ENCODE peak calls at places on chromosomes 1 and 21, in seven cellular contexts. One of them, this sample, is unnamed.
A peak's percentile ranks its signal among the peaks of the same experiment; 100 is the strongest.

GRCh38 chr1:100188617-100189016 is 10.6 kb upstream of the LRRC39 start:
- DNase-seq in MM.1S: peak; percentile 8
- DNase-seq in mesothelial cell of epicardium: no peak
- DNase-seq in psoas muscle: no peak
- DNase-seq in Calu3: no peak
- DNase-seq in cardiac muscle cell: peak; percentile 91
- DNase-seq in GM12865: peak; percentile 39
- DNase-seq in this sample: no peak

GRCh38 chr21:37257967-37258877 is 8.9 kb downstream of the VPS26C start:
- DNase-seq in GM12865: peak; percentile 97
- DNase-seq in MM.1S: no peak
- DNase-seq in Calu3: peak; percentile 63
- DNase-seq in cardiac muscle cell: peak; percentile 66
- DNase-seq in psoas muscle: peak; percentile 52
- DNase-seq in mesothelial cell of epicardium: peak; percentile 74
- DNase-seq in this sample: peak; percentile 54

GRCh38 chr1:78792756-78793155 is 143.1 kb downstream of the IFI44 start:
- DNase-seq in MM.1S: no peak
- DNase-seq in psoas muscle: no peak
- DNase-seq in Calu3: no peak
- DNase-seq in mesothelial cell of epicardium: no peak
- DNase-seq in cardiac muscle cell: no peak
- DNase-seq in GM12865: no peak
- DNase-seq in this sample: no peak

GRCh38 chr1:202553560-202554038 is 156.7 kb downstream of the SYT2 start:
- DNase-seq in Calu3: no peak
- DNase-seq in cardiac muscle cell: peak; percentile 89
- DNase-seq in mesothelial cell of epicardium: no peak
- DNase-seq in MM.1S: no peak
- DNase-seq in GM12865: peak; percentile 44
- DNase-seq in psoas muscle: no peak
- DNase-seq in this sample: no peak

GRCh38 chr1:197423006-197423405 is 155.0 kb downstream of the CRB1 start:
- DNase-seq in psoas muscle: no peak
- DNase-seq in MM.1S: no peak
- DNase-seq in cardiac muscle cell: peak; percentile 22
- DNase-seq in Calu3: no peak
- DNase-seq in GM12865: no peak
- DNase-seq in mesothelial cell of epicardium: no peak
- DNase-seq in this sample: no peak

GRCh38 chr1:6967431-6968079 is 182.3 kb downstream of the CAMTA1 start:
- DNase-seq in mesothelial cell of epicardium: no peak
- DNase-seq in cardiac muscle cell: no peak
- DNase-seq in Calu3: no peak
- DNase-seq in MM.1S: no peak
- DNase-seq in psoas muscle: no peak
- DNase-seq in GM12865: peak; percentile 29
- DNase-seq in this sample: no peak

GRCh38 chr1:22212400-22213233 is 69.7 kb upstream of the WNT4 start:
- DNase-seq in Calu3: no peak
- DNase-seq in psoas muscle: no peak
- DNase-seq in MM.1S: no peak
- DNase-seq in cardiac muscle cell: no peak
- DNase-seq in mesothelial cell of epicardium: no peak
- DNase-seq in GM12865: no peak
- DNase-seq in this sample: no peak

GRCh38 chr1:118302145-118302544 is 117.1 kb upstream of the SPAG17 start:
- DNase-seq in cardiac muscle cell: no peak
- DNase-seq in MM.1S: no peak
- DNase-seq in psoas muscle: no peak
- DNase-seq in Calu3: no peak
- DNase-seq in GM12865: no peak
- DNase-seq in mesothelial cell of epicardium: no peak
- DNase-seq in this sample: no peak

GRCh38 chr21:44513389-44514217 is 26.4 kb downstream of the KRTAP10-1 start:
- DNase-seq in MM.1S: no peak
- DNase-seq in mesothelial cell of epicardium: no peak
- DNase-seq in Calu3: peak; percentile 14
- DNase-seq in cardiac muscle cell: no peak
- DNase-seq in psoas muscle: no peak
- DNase-seq in GM12865: no peak
- DNase-seq in this sample: no peak

GRCh38 chr1:231576804-231577718 is 48.6 kb downstream of the TSNAX start:
- DNase-seq in GM12865: no peak
- DNase-seq in cardiac muscle cell: no peak
- DNase-seq in MM.1S: no peak
- DNase-seq in mesothelial cell of epicardium: no peak
- DNase-seq in psoas muscle: no peak
- DNase-seq in Calu3: no peak
- DNase-seq in this sample: no peak

GRCh38 chr1:163357378-163357777 is 35.6 kb downstream of the NUF2 start:
- DNase-seq in GM12865: no peak
- DNase-seq in MM.1S: no peak
- DNase-seq in mesothelial cell of epicardium: no peak
- DNase-seq in Calu3: no peak
- DNase-seq in cardiac muscle cell: peak; percentile 19
- DNase-seq in psoas muscle: no peak
- DNase-seq in this sample: no peak

GRCh38 chr1:88488277-88488676 is 195.8 kb upstream of the PKN2 start:
- DNase-seq in cardiac muscle cell: no peak
- DNase-seq in Calu3: no peak
- DNase-seq in mesothelial cell of epicardium: no peak
- DNase-seq in psoas muscle: no peak
- DNase-seq in MM.1S: no peak
- DNase-seq in GM12865: no peak
- DNase-seq in this sample: no peak

GRCh38 chr21:41973861-41974751 is 20.3 kb upstream of the C2CD2 start:
- DNase-seq in mesothelial cell of epicardium: peak; percentile 25
- DNase-seq in MM.1S: no peak
- DNase-seq in Calu3: no peak
- DNase-seq in cardiac muscle cell: peak; percentile 19
- DNase-seq in psoas muscle: peak; percentile 32
- DNase-seq in GM12865: peak; percentile 77
- DNase-seq in this sample: no peak

GRCh38 chr1:247647864-247648263 is 31.7 kb downstream of the OR13G1 start:
- DNase-seq in psoas muscle: no peak
- DNase-seq in cardiac muscle cell: no peak
- DNase-seq in MM.1S: no peak
- DNase-seq in mesothelial cell of epicardium: no peak
- DNase-seq in GM12865: no peak
- DNase-seq in Calu3: no peak
- DNase-seq in this sample: no peak

GRCh38 chr1:159188375-159188788 is 16.3 kb upstream of the ACKR1 start:
- DNase-seq in GM12865: peak; percentile 61
- DNase-seq in MM.1S: peak; percentile 28
- DNase-seq in cardiac muscle cell: peak; percentile 60
- DNase-seq in psoas muscle: peak; percentile 60
- DNase-seq in mesothelial cell of epicardium: peak; percentile 71
- DNase-seq in Calu3: peak; percentile 20
- DNase-seq in this sample: no peak

GRCh38 chr1:225482489-225482950 is 54.7 kb upstream of the LBR start:
- DNase-seq in cardiac muscle cell: peak; percentile 72
- DNase-seq in mesothelial cell of epicardium: no peak
- DNase-seq in psoas muscle: no peak
- DNase-seq in GM12865: no peak
- DNase-seq in MM.1S: no peak
- DNase-seq in Calu3: no peak
- DNase-seq in this sample: peak; percentile 40

GRCh38 chr1:10960954-10961833 is 51.3 kb upstream of the TARDBP start:
- DNase-seq in GM12865: peak; percentile 88
- DNase-seq in psoas muscle: peak; percentile 84
- DNase-seq in cardiac muscle cell: peak; percentile 78
- DNase-seq in Calu3: peak; percentile 87
- DNase-seq in mesothelial cell of epicardium: peak; percentile 94
- DNase-seq in MM.1S: peak; percentile 76
- DNase-seq in this sample: peak; percentile 88

GRCh38 chr1:203475012-203475981 is at the start of gene PRELP:
- DNase-seq in cardiac muscle cell: peak; percentile 60
- DNase-seq in MM.1S: no peak
- DNase-seq in psoas muscle: peak; percentile 43
- DNase-seq in Calu3: no peak
- DNase-seq in GM12865: no peak
- DNase-seq in mesothelial cell of epicardium: no peak
- DNase-seq in this sample: no peak

GRCh38 chr1:161192476-161193465 is 6.1 kb downstream of the ADAMTS4 start:
- DNase-seq in mesothelial cell of epicardium: peak; percentile 65
- DNase-seq in psoas muscle: peak; percentile 57
- DNase-seq in cardiac muscle cell: peak; percentile 83
- DNase-seq in GM12865: peak; percentile 86
- DNase-seq in Calu3: peak; percentile 66
- DNase-seq in MM.1S: peak; percentile 89
- DNase-seq in this sample: no peak
- TF ChIP-seq CTCF in mesothelial cell of epicardium: peak; percentile 85
- TF ChIP-seq CTCF in psoas muscle: peak; percentile 85
- TF ChIP-seq CTCF in cardiac muscle cell: peak; percentile 92
- TF ChIP-seq CTCF in GM12865: peak; percentile 96
- TF ChIP-seq CTCF in Calu3: peak; percentile 83
- TF ChIP-seq CTCF in MM.1S: peak; percentile 99
- TF ChIP-seq CTCF in this sample: peak; percentile 87

GRCh38 chr1:228650141-228650540 is 85.1 kb upstream of the RHOU start:
- DNase-seq in mesothelial cell of epicardium: no peak
- DNase-seq in GM12865: no peak
- DNase-seq in MM.1S: no peak
- DNase-seq in cardiac muscle cell: no peak
- DNase-seq in psoas muscle: no peak
- DNase-seq in Calu3: no peak
- DNase-seq in this sample: no peak
- TF ChIP-seq CTCF in mesothelial cell of epicardium: no peak
- TF ChIP-seq CTCF in GM12865: no peak
- TF ChIP-seq CTCF in MM.1S: no peak
- TF ChIP-seq CTCF in cardiac muscle cell: no peak
- TF ChIP-seq CTCF in psoas muscle: no peak
- TF ChIP-seq CTCF in Calu3: no peak
- TF ChIP-seq CTCF in this sample: no peak

DNA sequence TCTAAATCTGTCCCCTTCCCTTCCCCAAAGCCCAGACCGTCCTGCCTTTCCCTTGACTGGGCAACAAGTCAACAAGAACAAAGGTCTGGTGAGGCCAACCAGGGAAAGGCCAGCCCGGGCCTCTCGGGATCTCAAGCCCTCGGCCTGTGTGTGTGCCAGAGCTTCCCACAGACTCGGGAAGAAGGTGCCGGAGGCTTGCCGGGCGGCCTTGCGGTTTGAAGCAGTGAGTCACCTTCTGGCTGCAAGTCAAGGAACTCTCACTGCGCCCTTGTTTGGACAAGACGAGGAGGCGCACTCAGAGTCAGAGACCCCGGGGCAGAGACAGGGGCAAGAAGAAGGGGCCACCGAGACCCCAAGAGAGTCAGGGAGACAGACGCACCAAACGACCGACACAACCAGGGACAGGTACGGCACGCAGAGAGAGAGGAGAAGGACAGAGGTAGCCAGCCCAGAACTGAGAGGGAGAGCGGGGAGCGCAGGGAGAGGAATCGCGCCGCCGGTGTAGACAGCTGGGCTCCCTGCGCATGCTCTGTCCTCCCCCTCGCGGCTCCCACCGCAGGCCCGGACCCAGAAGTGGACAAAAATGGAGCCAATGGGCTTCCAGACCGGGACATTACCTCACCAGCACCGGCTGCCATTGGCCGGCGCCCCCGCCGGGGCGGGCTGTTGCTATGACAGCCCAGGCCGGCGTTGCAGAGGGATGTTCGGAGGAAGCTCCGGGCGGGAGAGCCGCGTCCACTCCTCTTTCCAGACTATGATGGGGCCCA is 66.6 kb upstream of the LAPTM5 start:
- DNase-seq in psoas muscle: peak; percentile 93
- DNase-seq in Calu3: peak; percentile 95
- DNase-seq in cardiac muscle cell: peak; percentile 100
- DNase-seq in MM.1S: peak; percentile 91
- DNase-seq in mesothelial cell of epicardium: peak; percentile 98
- DNase-seq in GM12865: peak; percentile 86
- DNase-seq in this sample: peak; percentile 98
- TF ChIP-seq CTCF in psoas muscle: no peak
- TF ChIP-seq CTCF in Calu3: no peak
- TF ChIP-seq CTCF in cardiac muscle cell: no peak
- TF ChIP-seq CTCF in MM.1S: no peak
- TF ChIP-seq CTCF in mesothelial cell of epicardium: no peak
- TF ChIP-seq CTCF in GM12865: no peak
- TF ChIP-seq CTCF in this sample: peak; percentile 25

GRCh38 chr1:46300673-46301405 is 2.6 kb downstream of the LRRC41 start:
- DNase-seq in mesothelial cell of epicardium: no peak
- DNase-seq in MM.1S: no peak
- DNase-seq in Calu3: no peak
- DNase-seq in psoas muscle: no peak
- DNase-seq in cardiac muscle cell: peak; percentile 56
- DNase-seq in GM12865: no peak
- DNase-seq in this sample: no peak

GRCh38 chr1:46301406-46302090 is 1.9 kb downstream of the LRRC41 start:
- DNase-seq in cardiac muscle cell: peak; percentile 56
- DNase-seq in Calu3: no peak
- DNase-seq in psoas muscle: no peak
- DNase-seq in MM.1S: no peak
- DNase-seq in GM12865: no peak
- DNase-seq in mesothelial cell of epicardium: no peak
- DNase-seq in this sample: no peak

GRCh38 chr1:46303038-46303871 is at the start of the genes LRRC41 and UQCRH:
- DNase-seq in mesothelial cell of epicardium: peak; percentile 95
- DNase-seq in GM12865: peak; percentile 98
- DNase-seq in MM.1S: peak; percentile 97
- DNase-seq in cardiac muscle cell: peak; percentile 98
- DNase-seq in Calu3: peak; percentile 93
- DNase-seq in psoas muscle: peak; percentile 94
- DNase-seq in this sample: peak; percentile 99

GRCh38 chr1:46303872-46304326 is 401 bp downstream of the UQCRH start:
- DNase-seq in mesothelial cell of epicardium: no peak
- DNase-seq in Calu3: no peak
- DNase-seq in cardiac muscle cell: no peak
- DNase-seq in GM12865: no peak
- DNase-seq in psoas muscle: no peak
- DNase-seq in MM.1S: no peak
- DNase-seq in this sample: no peak

DNA sequence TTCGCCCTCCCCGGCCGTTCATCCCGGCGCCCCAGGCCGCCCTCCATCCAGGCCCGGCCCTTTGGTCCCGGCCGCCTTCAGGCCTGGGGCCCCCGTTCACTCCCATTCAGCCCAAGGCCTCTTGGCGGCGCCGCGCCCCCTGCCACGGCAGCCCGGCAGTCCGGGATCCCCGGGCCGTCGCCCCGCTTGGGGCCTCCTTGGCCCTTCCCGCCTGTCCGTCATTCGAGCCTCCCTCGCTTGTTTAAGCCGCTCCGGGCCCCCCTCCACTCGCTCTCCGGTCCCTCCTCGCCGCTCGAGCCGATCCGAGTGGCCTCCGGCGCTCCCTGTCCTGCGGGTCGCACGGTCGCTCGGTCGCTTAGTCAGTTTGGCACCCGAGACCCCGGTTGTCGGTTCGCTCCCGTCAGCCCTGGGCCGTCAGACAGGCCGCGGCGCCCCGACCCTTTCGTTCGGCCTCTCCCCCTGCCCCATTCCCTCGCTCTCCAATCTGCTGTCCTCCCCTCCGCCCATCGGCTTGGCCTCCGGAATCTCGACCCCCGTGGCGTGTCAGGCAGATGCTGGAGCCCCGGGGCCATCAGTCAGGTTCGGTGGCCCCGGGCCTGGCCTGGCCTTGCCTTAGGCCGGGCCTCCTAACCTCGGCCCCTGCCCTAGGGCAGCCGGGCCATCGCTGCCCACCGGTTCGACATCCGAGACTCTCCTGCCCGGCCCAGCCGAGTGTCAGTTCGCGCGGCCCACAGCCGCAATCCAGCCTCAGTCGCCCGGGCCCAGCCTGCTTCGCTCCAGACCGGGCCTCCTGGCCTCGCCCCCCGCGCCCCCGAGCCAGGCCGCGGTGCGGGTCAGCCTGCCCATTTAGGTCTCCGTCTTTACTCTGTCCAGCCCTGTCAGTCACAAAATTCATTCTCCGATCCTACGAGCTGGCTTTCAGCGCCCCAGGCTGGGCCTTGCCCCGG is 1.1 kb downstream of the LRRC41 start:
- DNase-seq in GM12865: peak; percentile 81
- DNase-seq in MM.1S: peak; percentile 61
- DNase-seq in psoas muscle: peak; percentile 63
- DNase-seq in cardiac muscle cell: peak; percentile 65
- DNase-seq in Calu3: peak; percentile 69
- DNase-seq in mesothelial cell of epicardium: peak; percentile 72
- DNase-seq in this sample: peak; percentile 35
- TF ChIP-seq CTCF in GM12865: peak; percentile 51
- TF ChIP-seq CTCF in MM.1S: peak; percentile 49
- TF ChIP-seq CTCF in psoas muscle: peak; percentile 24
- TF ChIP-seq CTCF in cardiac muscle cell: peak; percentile 17
- TF ChIP-seq CTCF in Calu3: no peak
- TF ChIP-seq CTCF in mesothelial cell of epicardium: no peak
- TF ChIP-seq CTCF in this sample: no peak

This sample was measured in dorsolateral prefrontal cortex.